ENCODE peak calls at places on chromosome 6, in four cellular contexts. Y is A549, I is HepG2, W is K562. D is an unnamed sample.

GRCh38 chr6:150928882-150929281 is 63.4 kb downstream of the MTHFD1L start:
- DNase-seq in W (peak; percentile 9), Y (no peak), I (no peak), D (peak; percentile 39)

GRCh38 chr6:7697432-7697819 is 28.5 kb upstream of the BMP6 start:
- DNase-seq in I (no peak), W (no peak), Y (no peak), D (no peak)

GRCh38 chr6:33273129-33273923 is 1.5 kb downstream of the RPS18 start:
- DNase-seq in I (no peak), Y (no peak), W (no peak), D (no peak)

GRCh38 chr6:30572078-30572605 is 900 bp downstream of the ABCF1 start:
- DNase-seq in W (no peak), Y (no peak), I (no peak), D (no peak)

GRCh38 chr6:42745083-42745637 is 743 bp downstream of the TBCC start:
- DNase-seq in I (peak; percentile 27), W (peak; percentile 57), Y (peak; percentile 14), D (peak; percentile 21)

GRCh38 chr6:152701081-152701862 is 3.6 kb downstream of the MYCT1 start:
- DNase-seq in Y (no peak), W (no peak), I (no peak), D (no peak)

GRCh38 chr6:144782634-144783033 is 497.5 kb downstream of the UTRN start:
- DNase-seq in I (no peak), W (no peak), Y (no peak), D (no peak)

GRCh38 chr6:13355043-13355945 is 27.0 kb upstream of the TBC1D7 start:
- DNase-seq in Y (no peak), W (peak; percentile 83), I (peak; percentile 41), D (no peak)

GRCh38 chr6:105810105-105810921 is 275.8 kb upstream of the PRDM1 start:
- DNase-seq in W (peak; percentile 96), Y (peak; percentile 9), I (no peak), D (no peak)

GRCh38 chr6:131948692-131949614 is 2.2 kb downstream of the CCN2 start:
- DNase-seq in W (no peak), Y (no peak), I (peak; percentile 67), D (no peak)

GRCh38 chr6:166989427-166990034 is 9.7 kb upstream of the CEP43 start:
- DNase-seq in W (peak; percentile 45), I (peak; percentile 47), Y (no peak), D (peak; percentile 16)

GRCh38 chr6:34031567-34032383 is 114.1 kb downstream of the GRM4 start:
- DNase-seq in Y (no peak), W (no peak), I (no peak), D (no peak)

GRCh38 chr6:161303628-161304340 is 29.9 kb upstream of the AGPAT4 start:
- DNase-seq in W (no peak), I (no peak), Y (no peak), D (no peak)

GRCh38 chr6:134421496-134421895 is 103.6 kb upstream of the SGK1 start:
- DNase-seq in Y (no peak), W (no peak), I (no peak), D (no peak)

GRCh38 chr6:104325341-104326172 is 534.2 kb downstream of the HACE1 start:
- DNase-seq in I (no peak), Y (peak; percentile 4), W (peak; percentile 13), D (peak; percentile 15)

GRCh38 chr6:167825059-167825758 is 1.5 kb upstream of the AFDN start:
- DNase-seq in Y (no peak), I (no peak), W (peak; percentile 70), D (no peak)

GRCh38 chr6:45293306-45293705 is 34.8 kb upstream of the RUNX2 start:
- DNase-seq in Y (no peak), W (no peak), I (no peak), D (no peak)

GRCh38 chr6:139409026-139409425 is 34.6 kb upstream of the CITED2 start:
- DNase-seq in Y (no peak), W (no peak), I (no peak), D (no peak)

GRCh38 chr6:97136644-97137358 is 146.2 kb downstream of the MMS22L start:
- DNase-seq in Y (no peak), W (no peak), I (no peak), D (no peak)

GRCh38 chr6:158818580-158819212 is 472 bp downstream of the EZR start:
- DNase-seq in W (peak; percentile 73), I (peak; percentile 54), Y (peak; percentile 47), D (peak; percentile 66)

GRCh38 chr6:142592876-142593275 is 291.1 kb downstream of the ADGRG6 start:
- DNase-seq in Y (no peak), W (no peak), I (no peak), D (no peak)

GRCh38 chr6:39823187-39823815 is 31.1 kb downstream of the DAAM2 start:
- DNase-seq in W (no peak), Y (no peak), I (no peak), D (no peak)

GRCh38 chr6:15213838-15214398 is 32.0 kb upstream of the JARID2 start:
- DNase-seq in W (no peak), Y (no peak), I (peak; percentile 47), D (no peak)

GRCh38 chr6:137928286-137928685 is 61.2 kb downstream of the TNFAIP3 start:
- DNase-seq in W (no peak), I (no peak), Y (no peak), D (no peak)

GRCh38 chr6:52065621-52066020 is 21.8 kb downstream of the PKHD1 start:
- DNase-seq in Y (no peak), I (peak; percentile 12), W (no peak), D (no peak)

GRCh38 chr6:125746731-125747588 is 2.5 kb upstream of the HEY2 start:
- DNase-seq in Y (no peak), W (peak; percentile 77), I (peak; percentile 59), D (peak; percentile 81)

GRCh38 chr6:74199146-74199680 is 503.2 kb downstream of the CD109 start:
- DNase-seq in W (no peak), I (no peak), Y (no peak), D (no peak)

GRCh38 chr6:130575971-130576370 is 210.2 kb downstream of the TMEM200A start:
- DNase-seq in W (no peak), I (peak; percentile 15), Y (no peak), D (no peak)

GRCh38 chr6:135481786-135482369 is 15.7 kb downstream of the AHI1 start:
- DNase-seq in I (no peak), W (no peak), Y (no peak), D (no peak)

DNA sequence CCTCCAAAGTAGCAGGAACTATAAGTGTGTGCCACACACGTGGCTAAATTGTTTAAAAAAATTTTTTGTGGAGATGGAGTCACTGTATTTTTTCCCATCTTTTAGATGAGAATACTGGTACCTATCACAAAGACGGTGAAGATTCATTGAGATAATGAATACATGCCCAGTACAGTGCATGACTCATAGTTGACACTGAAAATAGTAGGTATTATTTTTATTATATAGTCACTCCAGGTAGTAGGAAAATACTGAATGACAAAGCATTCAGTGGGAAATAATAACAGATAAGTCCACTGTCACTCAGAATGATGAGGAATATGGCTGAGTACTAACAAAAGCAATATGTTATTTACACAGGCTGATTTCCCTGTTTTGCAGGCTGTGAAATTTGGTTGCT is 130.0 kb upstream of the FOXQ1 start:
- DNase-seq in W (no peak), Y (no peak), I (no peak), D (no peak)
- TF ChIP-seq JUN in W (no peak), Y (no peak), I (no peak), D (no peak)

DNA sequence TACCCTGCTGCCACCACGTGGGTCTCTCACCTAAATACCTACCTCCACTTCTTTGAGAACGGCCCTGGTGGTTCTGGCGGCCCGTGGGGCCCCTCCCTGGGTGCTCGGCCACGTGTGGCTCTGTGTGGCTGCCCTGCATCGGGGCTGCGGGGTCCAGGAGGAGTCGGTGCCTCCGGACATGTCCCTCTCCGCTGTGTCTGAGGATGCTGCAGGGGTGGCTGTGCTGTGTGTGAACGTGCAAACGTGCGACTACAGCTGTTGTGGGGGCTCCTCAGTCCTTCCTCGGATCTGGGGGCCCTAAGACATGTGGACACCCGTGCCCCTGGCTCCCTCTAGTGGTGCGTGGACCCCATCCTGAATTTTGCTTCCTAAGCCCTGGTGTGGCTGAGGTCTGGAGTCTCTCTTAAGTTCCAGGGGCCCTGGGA is 691.8 kb downstream of the QKI start:
- DNase-seq in Y (no peak), I (peak; percentile 16), W (peak; percentile 69), D (peak; percentile 73)
- TF ChIP-seq MAX in Y (no peak), I (no peak), W (peak; percentile 73), D (no peak)

DNA sequence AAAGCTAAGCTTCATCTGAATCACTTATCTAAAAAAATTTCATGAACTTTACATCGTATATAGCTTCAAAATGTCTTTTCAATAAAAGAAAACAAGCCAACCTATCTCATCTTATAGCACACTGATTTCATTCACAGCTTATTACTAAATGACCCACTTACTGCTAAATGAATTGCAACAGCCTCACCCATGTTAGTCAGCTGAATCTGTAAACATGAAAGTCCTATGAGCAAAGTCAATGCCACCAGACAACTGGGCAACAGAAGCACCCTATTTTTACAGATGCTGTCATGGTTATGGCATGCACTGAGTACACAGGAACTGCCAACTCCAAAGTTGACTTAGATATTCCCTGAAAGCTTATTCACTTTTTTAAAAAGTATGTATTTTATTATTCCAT is 41.2 kb upstream of the DST start:
- DNase-seq in W (no peak), I (peak; percentile 98), Y (peak; percentile 40), D (no peak)
- TF ChIP-seq HMGXB4 in W (no peak), I (no peak), Y (no peak), D (no peak)

GRCh38 chr6:3751730-3752537 is 421 bp upstream of the PXDC1 start:
- DNase-seq in I (peak; percentile 87), W (peak; percentile 53), Y (peak; percentile 81), D (peak; percentile 79)
- TF ChIP-seq JUN in I (no peak), W (no peak), Y (no peak), D (no peak)